ENCODE peak calls at places on chromosomes 7 and 10, in four cellular contexts. X, D, Y and S are unnamed samples.

GRCh38 chr7:96093435-96093834 is 228.5 kb downstream of the SLC25A13 start:
- DNase-seq in X (peak), Y (no peak), D (no peak), S (no peak)

GRCh38 chr7:139631520-139632031 is 108.1 kb downstream of the CLEC2L start:
- DNase-seq in Y (no peak), D (no peak), X (no peak), S (no peak)

GRCh38 chr10:45023426-45023825 is 22.7 kb downstream of the ZNF22 start:
- DNase-seq in D (no peak), Y (no peak), X (peak), S (no peak)

GRCh38 chr7:102433319-102434038 is at the start of gene ORAI2:
- DNase-seq in Y (peak), D (peak), X (peak), S (peak)

GRCh38 chr10:28533571-28534304 is 820 bp downstream of the WAC start:
- DNase-seq in X (peak), D (peak), Y (peak), S (peak)

GRCh38 chr7:105218215-105218614 is 170.5 kb downstream of the SRPK2 start:
- DNase-seq in X (peak), Y (no peak), D (no peak), S (no peak)

GRCh38 chr10:129867780-129868179 is 96.3 kb downstream of the EBF3 start:
- DNase-seq in X (no peak), Y (no peak), D (no peak), S (no peak)

GRCh38 chr10:122265896-122266295 is 5.2 kb upstream of the BTBD16 start:
- DNase-seq in D (no peak), Y (no peak), X (no peak), S (no peak)

GRCh38 chr7:19397917-19398316 is 252.7 kb upstream of the FERD3L start:
- DNase-seq in D (no peak), Y (no peak), X (peak), S (no peak)

GRCh38 chr10:46253076-46254006 is 33.5 kb upstream of the ANTXRL start:
- DNase-seq in D (no peak), X (no peak), Y (no peak), S (no peak)

GRCh38 chr7:131194070-131194865 is 133.4 kb upstream of the MKLN1 start:
- DNase-seq in X (no peak), Y (no peak), D (no peak), S (no peak)

GRCh38 chr7:118185163-118185860 is 1.3 kb downstream of the LSM8 start:
- DNase-seq in Y (no peak), D (no peak), X (peak), S (no peak)

GRCh38 chr10:86224354-86225097 is 142.1 kb downstream of the GRID1 start:
- DNase-seq in X (no peak), Y (no peak), D (no peak), S (no peak)

GRCh38 chr7:155644971-155645509 is 579 bp downstream of the RBM33 start:
- DNase-seq in X (peak), Y (peak), D (peak), S (peak)